ENCODE peak calls at places on chromosomes 1 and 21, in six cellular contexts. L, R, Q, A, N and V are unnamed samples.
A peak's percentile ranks its signal among the peaks of the same experiment; 100 is the strongest.

GRCh38 chr1:78114034-78114956 is 68.5 kb downstream of the GIPC2 start:
- DNase-seq in L (peak; percentile 92), R (peak; percentile 52), Q (no peak), A (no peak), N (peak; percentile 70), V (peak; percentile 73)

GRCh38 chr1:186094170-186094569 is 280.9 kb downstream of the TPR start:
- DNase-seq in L (peak; percentile 71), R (no peak), Q (no peak), A (no peak), N (no peak), V (peak; percentile 36)

GRCh38 chr1:205945056-205945455 is 1.8 kb upstream of the SLC26A9 start:
- DNase-seq in L (no peak), R (no peak), Q (no peak), A (no peak), N (no peak), V (no peak)

GRCh38 chr1:118773656-118774055 is 214.5 kb downstream of the TBX15 start:
- DNase-seq in L (peak; percentile 21), R (no peak), Q (no peak), A (no peak), N (no peak), V (no peak)

GRCh38 chr1:39387452-39387851 is 104.0 kb upstream of the BMP8A start:
- DNase-seq in L (peak; percentile 88), R (no peak), Q (no peak), A (no peak), N (peak; percentile 65), V (peak; percentile 79)

GRCh38 chr1:23867953-23868847 is at the start of gene FUCA1:
- DNase-seq in L (peak; percentile 86), R (peak; percentile 96), Q (peak; percentile 89), A (peak; percentile 76), N (peak; percentile 86), V (peak; percentile 76)

GRCh38 chr1:77759090-77760028 is at the start of gene USP33:
- DNase-seq in L (peak; percentile 67), R (peak; percentile 92), Q (peak; percentile 80), A (peak; percentile 80), N (peak; percentile 65), V (peak; percentile 59)

GRCh38 chr1:14968251-14968812 is 185.2 kb upstream of the TMEM51 start:
- DNase-seq in L (peak; percentile 44), R (no peak), Q (no peak), A (no peak), N (no peak), V (peak; percentile 69)

GRCh38 chr1:37038703-37039093 is 4.4 kb upstream of the GRIK3 start:
- DNase-seq in L (no peak), R (no peak), Q (no peak), A (no peak), N (no peak), V (no peak)

GRCh38 chr21:34037446-34037845 is 35.9 kb upstream of the MRPS6 start:
- DNase-seq in L (peak; percentile 63), R (no peak), Q (no peak), A (no peak), N (no peak), V (peak; percentile 72)

GRCh38 chr1:202093856-202094255 is 28.9 kb upstream of the GPR37L1 start:
- DNase-seq in L (no peak), R (no peak), Q (no peak), A (no peak), N (no peak), V (no peak)